ENCODE peak calls at places on chromosomes 5 and 9, in four cellular contexts. D, Y, J and I are unnamed samples. For H3K27me3, the result is how much of the 10 kb centered on the place peaks cover.

GRCh38 chr9:81557957-81558791 is 131.2 kb downstream of the TLE1 start:
- DNase-seq in D (no peak), Y (no peak), J (no peak), I (peak)

GRCh38 chr9:1047605-1048235 is 2.4 kb upstream of the DMRT2 start:
- DNase-seq in D (no peak), Y (no peak), J (no peak), I (no peak)

GRCh38 chr5:150544606-150545219 is 36.8 kb downstream of the NDST1 start:
- DNase-seq in D (peak), Y (peak), J (peak), I (peak)

GRCh38 chr5:9351535-9351934 is 194.3 kb downstream of the SEMA5A start:
- DNase-seq in D (no peak), Y (no peak), J (no peak), I (no peak)

GRCh38 chr5:1510631-1511030 is 13.1 kb downstream of the LPCAT1 start:
- DNase-seq in D (peak), Y (no peak), J (no peak), I (no peak)

GRCh38 chr5:74035521-74035937 is 409.5 kb downstream of the ARHGEF28 start:
- DNase-seq in D (no peak), Y (no peak), J (peak), I (no peak)

GRCh38 chr5:169151051-169151805 is 149.7 kb downstream of the SLIT3 start:
- DNase-seq in D (no peak), Y (no peak), J (no peak), I (no peak)

GRCh38 chr5:147534172-147534951 is 24.5 kb upstream of the DPYSL3 start:
- DNase-seq in D (no peak), Y (no peak), J (no peak), I (no peak)

GRCh38 chr5:142324377-142324870 is 397 bp downstream of the SPRY4 start:
- DNase-seq in D (no peak), Y (no peak), J (no peak), I (no peak)

GRCh38 chr5:14263700-14264099 is 120.6 kb downstream of the TRIO start:
- DNase-seq in D (no peak), Y (no peak), J (no peak), I (no peak)

GRCh38 chr5:68214472-68215207 is 916 bp upstream of the PIK3R1 start:
- DNase-seq in D (no peak), Y (no peak), J (peak), I (peak)

GRCh38 chr5:160325716-160326115 is 13.4 kb upstream of the CCNJL start:
- DNase-seq in D (no peak), Y (no peak), J (no peak), I (no peak)

GRCh38 chr9:81825831-81826540 is 102.2 kb upstream of the SPATA31D4 start:
- DNase-seq in D (no peak), Y (no peak), J (no peak), I (no peak)

GRCh38 chr9:97873877-97874276 is 20.9 kb downstream of the FOXE1 start:
- DNase-seq in D (no peak), Y (no peak), J (no peak), I (no peak)

GRCh38 chr5:146732966-146733365 is 145.6 kb downstream of the PPP2R2B start:
- DNase-seq in D (no peak), Y (no peak), J (no peak), I (no peak)

GRCh38 chr5:17056056-17056690 is 120.1 kb upstream of the MYO10 start:
- DNase-seq in D (no peak), Y (no peak), J (no peak), I (peak)

GRCh38 chr5:151151263-151151660 is 6.3 kb downstream of the ANXA6 start:
- DNase-seq in D (no peak), Y (no peak), J (no peak), I (no peak)

GRCh38 chr5:124285733-124286132 is 460.7 kb downstream of the ZNF608 start:
- DNase-seq in D (no peak), Y (no peak), J (no peak), I (no peak)

GRCh38 chr5:6359941-6360683 is 18.2 kb downstream of the MED10 start:
- DNase-seq in D (no peak), Y (no peak), J (no peak), I (no peak)

GRCh38 chr5:64690417-64691151 is at the start of gene SHISAL2B:
- DNase-seq in D (peak), Y (no peak), J (peak), I (no peak)

GRCh38 chr5:109868737-109869136 is 179.0 kb downstream of the MAN2A1 start:
- DNase-seq in D (no peak), Y (no peak), J (no peak), I (no peak)

GRCh38 chr9:135612437-135612836 is 26.9 kb downstream of the GLT6D1 start:
- DNase-seq in D (no peak), Y (no peak), J (no peak), I (no peak)

GRCh38 chr5:83467315-83468044 is 4.1 kb upstream of the VCAN start:
- DNase-seq in D (no peak), Y (no peak), J (no peak), I (no peak)
- H3K27me3 ChIP-seq in D (under half), Y (half or more), J (under half), I (under half)

DNA sequence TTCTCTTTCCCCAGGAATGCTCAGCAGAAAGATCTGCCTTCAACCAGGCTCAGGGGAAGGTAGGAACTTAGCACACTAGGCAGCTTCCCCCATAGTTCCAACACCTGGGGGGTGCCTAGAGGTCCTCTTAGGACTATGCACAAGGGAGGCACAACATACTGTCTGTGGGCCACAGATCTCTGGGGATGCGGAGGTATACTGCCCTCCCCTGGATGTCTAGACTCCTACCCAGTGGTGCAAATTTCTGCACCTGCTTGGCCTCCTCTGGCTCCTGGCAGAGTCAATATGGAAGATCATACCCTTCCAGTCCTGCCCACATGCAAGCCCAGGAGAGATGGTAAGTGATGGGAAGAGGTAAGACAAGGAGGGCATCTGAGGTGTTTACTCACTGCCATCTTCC is 247.5 kb upstream of the DAPK1 start:
- DNase-seq in D (no peak), Y (no peak), J (no peak), I (no peak)
- TF ChIP-seq CTCF in D (no peak), Y (no peak), J (no peak), I (no peak)

DNA sequence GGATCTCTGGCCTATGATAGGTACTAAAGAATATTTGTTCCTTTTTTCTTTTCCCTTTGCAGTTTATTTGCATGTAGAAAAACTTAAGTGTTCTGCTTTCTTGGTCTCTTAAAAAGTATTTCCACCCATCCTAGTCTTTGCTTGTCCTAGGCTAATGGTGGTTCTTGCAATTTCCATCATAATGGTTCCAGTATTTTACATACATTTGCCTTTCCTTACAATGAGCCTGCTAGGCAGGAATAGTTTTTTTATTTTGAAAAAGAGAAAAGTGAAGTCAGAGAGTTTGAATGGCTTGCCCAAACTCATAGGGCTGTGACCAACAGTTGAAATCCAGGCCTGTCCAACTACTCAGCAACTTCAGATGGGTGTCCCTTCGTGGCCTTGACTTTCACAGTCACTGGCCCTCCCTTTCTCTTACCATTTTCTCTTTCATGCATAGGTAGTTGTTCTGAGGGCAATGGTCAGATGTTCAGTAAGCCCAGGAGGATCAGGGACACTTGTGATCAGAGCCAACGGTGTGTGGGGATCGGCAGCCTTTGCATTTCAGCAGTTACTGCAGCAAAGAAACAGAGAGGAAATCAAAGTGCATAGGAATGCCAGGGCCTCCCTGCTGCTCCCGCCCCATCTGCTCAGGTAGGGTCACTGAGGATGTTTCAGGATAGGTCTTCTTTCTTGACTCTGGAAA is 184.8 kb upstream of the KLF4 start:
- DNase-seq in D (no peak), Y (no peak), J (no peak), I (no peak)
- H3K27me3 ChIP-seq in D (under half), Y (under half), J (under half), I (under half)

GRCh38 chr5:78758169-78758839 is 109.7 kb upstream of the LHFPL2 start:
- DNase-seq in D (no peak), Y (no peak), J (no peak), I (no peak)

GRCh38 chr5:78763659-78764189 is 115.2 kb upstream of the LHFPL2 start:
- DNase-seq in D (no peak), Y (no peak), J (no peak), I (no peak)

GRCh38 chr5:78757269-78758053 is 108.9 kb upstream of the LHFPL2 start:
- DNase-seq in D (no peak), Y (no peak), J (peak), I (no peak)

GRCh38 chr5:78761831-78762230 is 113.3 kb upstream of the LHFPL2 start:
- DNase-seq in D (no peak), Y (no peak), J (no peak), I (no peak)

GRCh38 chr5:78760411-78761169 is 112.0 kb upstream of the LHFPL2 start:
- DNase-seq in D (no peak), Y (no peak), J (no peak), I (no peak)
- TF ChIP-seq CTCF in D (no peak), Y (no peak), J (peak), I (no peak)

DNA sequence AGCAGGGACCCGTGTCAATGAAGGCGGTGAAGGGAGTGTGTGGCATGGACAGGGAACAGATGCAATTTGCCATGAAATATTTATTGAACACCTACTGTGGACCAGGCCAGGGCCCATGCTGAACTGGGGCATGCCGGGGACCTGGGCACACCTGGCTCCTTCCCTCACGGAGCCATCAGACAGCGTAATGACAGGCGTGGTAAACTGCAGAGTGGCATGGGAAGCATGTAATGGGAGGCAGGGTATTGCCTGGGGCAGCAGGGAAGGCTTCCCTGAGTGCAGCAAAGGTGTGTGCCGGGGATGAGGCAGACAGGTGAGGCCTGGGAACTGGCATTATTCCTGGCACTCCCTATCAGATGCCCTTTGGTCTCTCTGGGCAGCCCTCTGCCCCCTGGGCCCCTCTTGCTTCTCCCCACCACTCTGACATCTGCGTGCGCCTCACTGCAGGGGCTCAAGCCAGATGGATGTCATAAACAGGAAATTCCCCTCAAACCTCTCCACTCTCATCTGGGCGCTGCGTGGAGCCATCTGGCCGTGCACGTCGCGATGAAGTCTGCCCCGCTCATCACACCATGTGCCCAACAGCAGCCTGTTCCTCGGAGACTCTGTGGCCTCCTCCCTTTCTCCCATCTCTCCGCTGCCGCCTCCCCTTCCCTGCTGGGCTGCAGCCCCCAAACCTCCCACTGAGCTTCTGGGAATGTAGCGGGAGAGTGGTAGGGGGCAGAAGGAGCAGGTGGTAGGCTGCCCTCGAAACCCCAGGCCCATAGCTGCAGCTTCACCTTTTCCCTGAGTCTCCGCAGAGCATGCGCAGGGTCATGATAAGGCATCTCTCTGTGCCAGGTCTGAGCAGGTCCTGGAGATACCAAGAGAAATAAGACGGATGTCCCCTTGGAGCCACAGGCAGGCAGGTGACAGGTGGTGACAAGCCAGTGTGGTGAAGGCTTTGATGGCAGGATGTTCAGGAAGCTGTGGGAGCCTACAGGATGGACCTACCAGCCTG is 67.8 kb downstream of the HMCN2 start:
- DNase-seq in D (no peak), Y (no peak), J (peak), I (no peak)
- H3K27me3 ChIP-seq in D (under half), Y (under half), J (under half), I (under half)